ENCODE peak calls at places on chromosomes 2 and 18, in four cellular contexts. One of them, this sample, is unnamed.

GRCh38 chr2:11819235-11819729 is 72.8 kb downstream of the LPIN1 start:
- DNase-seq in kidney tubule cell: no peak
- DNase-seq in fibroblast of the conjunctiva: no peak
- DNase-seq in stimulated activated naive CD8-positive, alpha-beta T cell treated with anti-CD3 and anti-CD28 coated beads, Interleukin-15, amount 100 ng/mL, for 72 hours: no peak
- DNase-seq in this sample: no peak

GRCh38 chr18:23356915-23357421 is 96.1 kb upstream of the RIOK3 start:
- DNase-seq in stimulated activated naive CD8-positive, alpha-beta T cell treated with anti-CD3 and anti-CD28 coated beads, Interleukin-15, amount 100 ng/mL, for 72 hours: no peak
- DNase-seq in kidney tubule cell: no peak
- DNase-seq in fibroblast of the conjunctiva: peak
- DNase-seq in this sample: no peak

GRCh38 chr2:7012141-7012809 is 95.1 kb downstream of the RNF144A start:
- DNase-seq in kidney tubule cell: no peak
- DNase-seq in stimulated activated naive CD8-positive, alpha-beta T cell treated with anti-CD3 and anti-CD28 coated beads, Interleukin-15, amount 100 ng/mL, for 72 hours: no peak
- DNase-seq in fibroblast of the conjunctiva: no peak
- DNase-seq in this sample: no peak

GRCh38 chr2:30178618-30179404 is 32.0 kb downstream of the YPEL5 start:
- DNase-seq in kidney tubule cell: no peak
- DNase-seq in fibroblast of the conjunctiva: peak
- DNase-seq in stimulated activated naive CD8-positive, alpha-beta T cell treated with anti-CD3 and anti-CD28 coated beads, Interleukin-15, amount 100 ng/mL, for 72 hours: no peak
- DNase-seq in this sample: no peak

GRCh38 chr2:199308567-199308966 is 149.2 kb downstream of the SATB2 start:
- DNase-seq in kidney tubule cell: no peak
- DNase-seq in stimulated activated naive CD8-positive, alpha-beta T cell treated with anti-CD3 and anti-CD28 coated beads, Interleukin-15, amount 100 ng/mL, for 72 hours: no peak
- DNase-seq in fibroblast of the conjunctiva: no peak
- DNase-seq in this sample: no peak

GRCh38 chr2:56576001-56576400 is 392.2 kb downstream of the CCDC85A start:
- DNase-seq in kidney tubule cell: no peak
- DNase-seq in fibroblast of the conjunctiva: no peak
- DNase-seq in stimulated activated naive CD8-positive, alpha-beta T cell treated with anti-CD3 and anti-CD28 coated beads, Interleukin-15, amount 100 ng/mL, for 72 hours: no peak
- DNase-seq in this sample: no peak

GRCh38 chr2:65940856-65941255 is 494.1 kb upstream of the MEIS1 start:
- DNase-seq in kidney tubule cell: no peak
- DNase-seq in fibroblast of the conjunctiva: no peak
- DNase-seq in stimulated activated naive CD8-positive, alpha-beta T cell treated with anti-CD3 and anti-CD28 coated beads, Interleukin-15, amount 100 ng/mL, for 72 hours: no peak
- DNase-seq in this sample: no peak

GRCh38 chr2:17620280-17620679 is 79.8 kb downstream of the VSNL1 start:
- DNase-seq in stimulated activated naive CD8-positive, alpha-beta T cell treated with anti-CD3 and anti-CD28 coated beads, Interleukin-15, amount 100 ng/mL, for 72 hours: no peak
- DNase-seq in kidney tubule cell: no peak
- DNase-seq in fibroblast of the conjunctiva: no peak
- DNase-seq in this sample: no peak

GRCh38 chr2:201471732-201472395 is 20.3 kb downstream of the STRADB start:
- DNase-seq in stimulated activated naive CD8-positive, alpha-beta T cell treated with anti-CD3 and anti-CD28 coated beads, Interleukin-15, amount 100 ng/mL, for 72 hours: no peak
- DNase-seq in kidney tubule cell: no peak
- DNase-seq in fibroblast of the conjunctiva: peak
- DNase-seq in this sample: no peak

GRCh38 chr2:150303281-150303680 is 184.2 kb downstream of the RND3 start:
- DNase-seq in stimulated activated naive CD8-positive, alpha-beta T cell treated with anti-CD3 and anti-CD28 coated beads, Interleukin-15, amount 100 ng/mL, for 72 hours: no peak
- DNase-seq in fibroblast of the conjunctiva: no peak
- DNase-seq in kidney tubule cell: no peak
- DNase-seq in this sample: no peak

GRCh38 chr2:130873700-130874346 is 37.1 kb downstream of the ARHGEF4 start:
- DNase-seq in stimulated activated naive CD8-positive, alpha-beta T cell treated with anti-CD3 and anti-CD28 coated beads, Interleukin-15, amount 100 ng/mL, for 72 hours: peak
- DNase-seq in fibroblast of the conjunctiva: peak
- DNase-seq in kidney tubule cell: peak
- DNase-seq in this sample: peak

This sample was measured in stimulated activated naive B cell treated with anti-CD40 and anti-IgM and Interleukin-4, amounts not matched to agents 10 μg/mL and 1 μg/mL and 100 μg/mL, for 72 hours.